ENCODE peak calls at places on chromosome 2, in four cellular contexts. P, B, A and G are unnamed samples.
A peak's percentile ranks its signal among the peaks of the same experiment; 100 is the strongest.

GRCh38 chr2:46632349-46632748 is 153.0 kb downstream of the TMEM247 start:
- DNase-seq in P (no peak), A (no peak), B (no peak), G (no peak)

GRCh38 chr2:160615706-160616105 is 122.1 kb upstream of the RBMS1 start:
- DNase-seq in B (no peak), P (no peak), A (no peak), G (no peak)

GRCh38 chr2:173719471-173719870 is 245.7 kb downstream of the SP3 start:
- DNase-seq in P (no peak), B (no peak), A (no peak), G (no peak)

GRCh38 chr2:112110966-112111365 is 27.2 kb upstream of the FBLN7 start:
- DNase-seq in P (no peak), B (no peak), A (no peak), G (no peak)

GRCh38 chr2:234091883-234092282 is 41.4 kb downstream of the SPP2 start:
- DNase-seq in P (no peak), B (no peak), A (no peak), G (no peak)

GRCh38 chr2:207694811-207695281 is 16.6 kb upstream of the CCNYL1 start:
- DNase-seq in A (no peak), B (no peak), P (no peak), G (no peak)

GRCh38 chr2:80869858-80870438 is 565.4 kb upstream of the LRRTM1 start:
- DNase-seq in B (no peak), A (no peak), P (no peak), G (no peak)

GRCh38 chr2:241895732-241896641 is 26.5 kb downstream of the RTP5 start:
- DNase-seq in A (no peak), B (no peak), P (no peak), G (peak; percentile 75)

GRCh38 chr2:55061534-55062344 is 11.5 kb upstream of the RTN4 start:
- DNase-seq in A (no peak), P (no peak), B (no peak), G (no peak)

GRCh38 chr2:144357623-144358400 is 162.1 kb downstream of the ZEB2 start:
- DNase-seq in P (no peak), B (no peak), A (peak; percentile 13), G (no peak)

GRCh38 chr2:171241771-171242170 is 81.1 kb upstream of the TLK1 start:
- DNase-seq in A (no peak), B (no peak), P (no peak), G (no peak)

GRCh38 chr2:8544786-8545631 is 136.8 kb upstream of the ID2 start:
- DNase-seq in A (peak; percentile 70), P (peak; percentile 79), B (peak; percentile 73), G (peak; percentile 78)

GRCh38 chr2:2187196-2187595 is 143.9 kb downstream of the MYT1L start:
- DNase-seq in P (no peak), B (no peak), A (no peak), G (no peak)

GRCh38 chr2:240412975-240413812 is 22.3 kb upstream of the GPC1 start:
- DNase-seq in P (no peak), A (no peak), B (no peak), G (no peak)

GRCh38 chr2:196927318-196928225 is 1.1 kb upstream of the PGAP1 start:
- DNase-seq in B (no peak), A (no peak), P (no peak), G (no peak)

GRCh38 chr2:126913881-126914495 is 15.3 kb downstream of the TEX51 start:
- DNase-seq in A (no peak), B (no peak), P (no peak), G (no peak)

GRCh38 chr2:9380702-9381628 is 42.4 kb downstream of the ITGB1BP1 start:
- DNase-seq in B (peak; percentile 52), A (no peak), P (no peak), G (no peak)

GRCh38 chr2:170298115-170298514 is 120.2 kb downstream of the MYO3B start:
- DNase-seq in B (no peak), P (no peak), A (no peak), G (no peak)

GRCh38 chr2:29725610-29726009 is 195.8 kb downstream of the ALK start:
- DNase-seq in P (no peak), A (no peak), B (no peak), G (no peak)

GRCh38 chr2:56008661-56009411 is 85.3 kb upstream of the EFEMP1 start:
- DNase-seq in B (peak; percentile 18), P (peak; percentile 56), A (no peak), G (peak; percentile 28)

GRCh38 chr2:196453613-196454047 is 185.9 kb upstream of the CCDC150 start:
- DNase-seq in A (no peak), B (peak; percentile 31), P (peak; percentile 42), G (peak; percentile 71)

GRCh38 chr2:172578054-172578453 is 22.2 kb downstream of the PDK1 start:
- DNase-seq in A (no peak), P (no peak), B (no peak), G (no peak)

GRCh38 chr2:199119796-199120195 is 337.9 kb downstream of the SATB2 start:
- DNase-seq in P (no peak), A (no peak), B (no peak), G (no peak)

GRCh38 chr2:119473621-119474370 is 42.1 kb downstream of the TMEM37 start:
- DNase-seq in B (no peak), A (no peak), P (no peak), G (no peak)

GRCh38 chr2:223760838-223761502 is 76.4 kb downstream of the AP1S3 start:
- DNase-seq in A (no peak), P (no peak), B (peak; percentile 24), G (peak; percentile 57)

GRCh38 chr2:207257291-207258190 is 91.8 kb upstream of the KLF7 start:
- DNase-seq in A (no peak), P (no peak), B (no peak), G (no peak)

GRCh38 chr2:20619624-20620024 is 31.3 kb downstream of the HS1BP3 start:
- DNase-seq in P (no peak), B (no peak), A (no peak), G (peak; percentile 67)

GRCh38 chr2:218271487-218271797 is 1.1 kb downstream of the PNKD start:
- DNase-seq in A (no peak), B (peak; percentile 62), P (no peak), G (no peak)

GRCh38 chr2:218273908-218274249 is 3.6 kb downstream of the PNKD start:
- DNase-seq in B (peak; percentile 71), P (no peak), A (no peak), G (no peak)

GRCh38 chr2:218270721-218271486 is 585 bp downstream of the PNKD start:
- DNase-seq in P (no peak), B (peak; percentile 43), A (no peak), G (peak; percentile 49)

GRCh38 chr2:218272531-218273212 is 2.4 kb downstream of the PNKD start:
- DNase-seq in A (peak; percentile 72), B (peak; percentile 95), P (peak; percentile 85), G (peak; percentile 91)

DNA sequence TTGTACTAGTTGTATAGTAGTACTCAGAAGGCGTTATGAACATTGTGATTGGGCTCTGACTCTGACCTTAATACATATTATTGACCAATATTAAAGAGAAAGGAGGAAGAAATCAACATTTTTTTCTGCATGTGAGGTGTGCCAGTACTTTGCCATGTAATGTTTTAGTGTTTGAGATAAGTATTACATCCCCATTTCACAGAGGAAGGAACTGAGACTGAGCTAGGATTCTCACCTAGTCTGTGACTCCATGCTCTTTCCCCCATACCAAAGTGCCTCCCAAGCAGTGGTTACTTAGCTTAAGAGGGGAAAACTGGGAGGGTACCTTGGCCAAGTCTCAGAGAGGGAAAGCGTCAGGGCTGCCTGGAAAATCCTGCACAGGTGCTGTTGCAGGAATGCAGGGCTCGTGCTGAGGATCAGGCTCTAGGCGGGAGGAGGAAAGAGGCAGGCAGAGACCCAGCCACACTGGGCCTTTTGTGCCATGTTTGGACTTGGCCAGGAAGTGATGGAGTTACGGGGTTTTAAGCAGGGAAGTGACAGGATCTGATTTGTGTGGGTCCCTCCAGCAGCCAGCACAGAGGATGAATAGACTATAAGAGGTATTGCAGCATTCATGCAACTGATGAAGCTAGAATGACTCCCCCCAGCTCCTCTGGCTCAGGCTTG is 1.7 kb downstream of the PNKD start:
- DNase-seq in B (no peak), P (no peak), A (no peak), G (no peak)
- TF ChIP-seq POLR2A in B (no peak), P (no peak), A (no peak), G (no peak)

GRCh38 chr2:12326449-12327190 is 390.1 kb upstream of the TRIB2 start:
- DNase-seq in A (no peak), P (no peak), B (no peak), G (no peak)
- TF ChIP-seq POLR2A in A (no peak), P (no peak), B (no peak), G (no peak)

GRCh38 chr2:26645792-26646191 is 4.6 kb upstream of the CIB4 start:
- DNase-seq in B (no peak), A (no peak), P (no peak), G (no peak)
- TF ChIP-seq POLR2A in B (no peak), A (no peak), P (no peak), G (no peak)

DNA sequence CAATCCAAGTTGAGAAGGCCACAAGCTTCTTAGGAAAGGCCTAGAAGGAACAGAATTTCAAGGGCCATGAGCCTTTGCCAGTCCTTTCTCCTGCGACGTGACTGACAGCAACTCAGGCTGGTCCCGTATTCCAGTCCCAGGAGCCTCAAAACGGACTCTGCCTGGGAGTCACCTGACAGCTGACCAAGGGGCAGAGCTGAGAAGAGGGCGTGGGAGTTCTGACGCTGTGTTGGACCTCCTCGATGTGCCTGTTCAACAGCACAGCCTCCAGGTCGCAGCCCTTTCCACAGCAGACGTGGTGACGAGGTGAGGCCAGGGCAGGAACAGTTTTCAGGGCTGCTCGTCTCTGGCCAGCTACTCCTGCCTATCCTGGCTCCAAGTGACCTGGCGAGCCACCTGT is 37.6 kb downstream of the CENPO start:
- DNase-seq in A (peak; percentile 1), B (no peak), P (no peak), G (no peak)
- TF ChIP-seq POLR2A in A (no peak), B (no peak), P (no peak), G (no peak)

DNA sequence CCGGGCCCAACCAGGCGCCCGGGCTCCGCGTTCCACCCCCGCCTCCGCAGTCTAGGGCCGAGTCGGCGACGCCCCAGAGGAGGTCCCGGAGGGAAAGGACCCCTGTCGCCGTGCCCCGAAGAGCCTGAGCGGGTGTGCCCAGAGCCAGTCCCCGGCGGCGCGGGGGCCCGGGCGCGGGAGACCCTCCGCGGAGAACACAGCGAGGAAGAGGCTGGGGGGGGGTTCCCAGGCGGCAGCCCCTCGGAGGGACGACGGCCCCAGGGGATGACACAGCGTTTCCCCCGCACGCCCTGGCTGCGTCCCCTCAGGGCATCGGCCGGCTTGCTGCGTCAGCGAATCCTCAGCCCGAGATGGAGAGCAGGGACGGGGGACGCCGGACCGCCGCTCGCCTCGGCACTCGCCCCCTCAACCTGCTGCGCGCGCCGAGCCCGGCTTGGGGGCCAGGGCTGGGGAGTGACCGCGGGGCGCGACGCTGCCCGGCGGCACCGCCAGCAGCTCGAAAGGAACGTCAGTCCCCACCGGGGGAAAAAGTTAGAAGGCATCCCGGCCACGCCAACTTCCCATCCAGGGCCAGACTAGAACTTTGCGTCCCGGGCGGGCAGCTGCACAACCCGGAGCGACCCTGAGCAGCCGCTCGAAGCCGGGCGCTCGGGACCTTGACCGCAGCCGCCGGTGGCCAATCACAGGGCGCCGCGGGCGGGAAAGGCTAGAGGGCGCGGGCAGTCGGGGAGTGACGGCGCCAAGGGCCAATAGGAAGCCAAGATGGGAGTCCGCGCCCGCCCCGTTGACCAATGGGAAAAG is 661 bp downstream of the SFXN5 start:
- DNase-seq in B (peak; percentile 99), A (peak; percentile 98), P (peak; percentile 99), G (peak; percentile 99)
- TF ChIP-seq POLR2A in B (peak; percentile 80), A (no peak), P (no peak), G (no peak)